ENCODE peak calls at places on chromosomes 3 and 15, in ten cellular contexts. G is heart right ventricle, O is GM13976, R is cardiac muscle cell, V is prostate gland, M is endodermal cell, E is D721Med, I is GM06990, Q is glutamatergic neuron, S is transverse colon. A is an unnamed sample.

GRCh38 chr15:98876461-98877369 is 130.9 kb downstream of the PGPEP1L start:
- DNase-seq in G (no peak), O (no peak), R (no peak), V (no peak), M (no peak), E (no peak), I (no peak), Q (no peak), S (no peak), A (no peak)

GRCh38 chr3:44442591-44443309 is 34.7 kb downstream of the ZNF445 start:
- DNase-seq in G (no peak), O (no peak), R (no peak), V (no peak), M (peak), E (no peak), I (no peak), Q (no peak), S (no peak), A (no peak)

GRCh38 chr15:70358871-70359647 is 261.3 kb upstream of the TLE3 start:
- DNase-seq in G (no peak), O (no peak), R (no peak), V (no peak), M (peak), E (no peak), I (no peak), Q (no peak), S (no peak), A (peak)

GRCh38 chr15:89587955-89588354 is 12.7 kb downstream of the TICRR start:
- DNase-seq in G (no peak), O (no peak), R (peak), V (no peak), M (no peak), E (no peak), I (no peak), Q (no peak), S (no peak), A (no peak)

GRCh38 chr3:122415104-122415744 is 638 bp downstream of the WDR5B start:
- DNase-seq in G (no peak), O (peak), R (peak), V (peak), M (peak), E (no peak), I (no peak), Q (no peak), S (peak), A (no peak)

GRCh38 chr3:71693641-71694040 is 31.6 kb downstream of the EIF4E3 start:
- DNase-seq in G (no peak), O (no peak), R (no peak), V (peak), M (no peak), E (no peak), I (no peak), Q (no peak), S (no peak), A (no peak)

GRCh38 chr3:152961323-152961722 is 126.4 kb downstream of the P2RY1 start:
- DNase-seq in G (no peak), O (peak), R (peak), V (peak), M (no peak), E (no peak), I (no peak), Q (no peak), S (no peak), A (no peak)

GRCh38 chr15:33330931-33331330 is 20.2 kb downstream of the RYR3 start:
- DNase-seq in G (no peak), O (no peak), R (no peak), V (no peak), M (no peak), E (no peak), I (no peak), Q (no peak), S (no peak), A (no peak)

GRCh38 chr3:132787616-132788015 is 65.4 kb upstream of the NPHP3 start:
- DNase-seq in G (no peak), O (no peak), R (peak), V (no peak), M (no peak), E (no peak), I (no peak), Q (no peak), S (no peak), A (no peak)

GRCh38 chr15:43370310-43370974 is 401 bp downstream of the ZSCAN29 start:
- DNase-seq in G (peak), O (no peak), R (peak), V (no peak), M (peak), E (peak), I (no peak), Q (peak), S (peak), A (no peak)

GRCh38 chr3:190811775-190812480 is 50.6 kb downstream of the GMNC start:
- DNase-seq in G (no peak), O (peak), R (peak), V (no peak), M (peak), E (peak), I (peak), Q (peak), S (no peak), A (no peak)

GRCh38 chr3:18720543-18720942 is 295.4 kb upstream of the SATB1 start:
- DNase-seq in G (no peak), O (no peak), R (no peak), V (no peak), M (no peak), E (no peak), I (no peak), Q (no peak), S (no peak), A (no peak)

GRCh38 chr15:32683906-32684584 is 33.8 kb upstream of the GREM1 start:
- DNase-seq in G (no peak), O (no peak), R (peak), V (no peak), M (no peak), E (no peak), I (no peak), Q (no peak), S (no peak), A (no peak)

GRCh38 chr3:127525373-127525772 is 65.2 kb downstream of the TPRA1 start:
- DNase-seq in G (no peak), O (no peak), R (peak), V (no peak), M (peak), E (no peak), I (no peak), Q (no peak), S (no peak), A (no peak)

GRCh38 chr15:77974098-77974414 is 103.5 kb downstream of the TBC1D2B start:
- DNase-seq in G (peak), O (peak), R (peak), V (no peak), M (no peak), E (no peak), I (no peak), Q (no peak), S (peak), A (no peak)

GRCh38 chr15:55587321-55588069 is 650 bp downstream of the PYGO1 start:
- DNase-seq in G (no peak), O (peak), R (peak), V (no peak), M (peak), E (peak), I (peak), Q (peak), S (peak), A (no peak)

GRCh38 chr3:186239321-186239720 is 122.7 kb downstream of the DGKG start:
- DNase-seq in G (no peak), O (no peak), R (no peak), V (no peak), M (peak), E (no peak), I (no peak), Q (no peak), S (no peak), A (no peak)

GRCh38 chr3:174862101-174862500 is 3.0 kb downstream of the NAALADL2 start:
- DNase-seq in G (no peak), O (no peak), R (no peak), V (peak), M (peak), E (no peak), I (no peak), Q (peak), S (peak), A (no peak)

GRCh38 chr15:25688166-25688565 is 175.0 kb downstream of the ATP10A start:
- DNase-seq in G (no peak), O (no peak), R (no peak), V (no peak), M (no peak), E (no peak), I (no peak), Q (no peak), S (no peak), A (no peak)

GRCh38 chr3:154778057-154778456 is 302.1 kb upstream of the MME start:
- DNase-seq in G (no peak), O (no peak), R (peak), V (no peak), M (no peak), E (no peak), I (no peak), Q (no peak), S (no peak), A (no peak)

GRCh38 chr15:48798319-48798718 is 12.6 kb downstream of the CEP152 start:
- DNase-seq in G (no peak), O (no peak), R (no peak), V (no peak), M (peak), E (no peak), I (no peak), Q (peak), S (no peak), A (no peak)

GRCh38 chr3:152051501-152052404 is 178.3 kb downstream of the SUCNR1 start:
- DNase-seq in G (no peak), O (no peak), R (peak), V (no peak), M (no peak), E (no peak), I (peak), Q (no peak), S (no peak), A (no peak)

GRCh38 chr3:113183748-113184661 is 27.4 kb upstream of the BOC start:
- DNase-seq in G (no peak), O (no peak), R (peak), V (no peak), M (no peak), E (no peak), I (no peak), Q (no peak), S (no peak), A (no peak)

GRCh38 chr3:178684881-178685590 is 148.8 kb downstream of the KCNMB2 start:
- DNase-seq in G (no peak), O (no peak), R (no peak), V (no peak), M (peak), E (no peak), I (no peak), Q (no peak), S (no peak), A (no peak)

GRCh38 chr15:39942101-39942752 is 8.3 kb downstream of the EIF2AK4 start:
- DNase-seq in G (no peak), O (no peak), R (peak), V (no peak), M (no peak), E (no peak), I (no peak), Q (no peak), S (no peak), A (no peak)

GRCh38 chr3:54830658-54831057 is 97.2 kb downstream of the LRTM1 start:
- DNase-seq in G (no peak), O (peak), R (peak), V (no peak), M (peak), E (no peak), I (peak), Q (peak), S (no peak), A (peak)

GRCh38 chr3:38039899-38040261 is 872 bp downstream of the DLEC1 start:
- DNase-seq in G (peak), O (peak), R (peak), V (peak), M (peak), E (no peak), I (no peak), Q (no peak), S (peak), A (no peak)

GRCh38 chr3:69197922-69198540 is 75.6 kb upstream of the LMOD3 start:
- DNase-seq in G (no peak), O (no peak), R (no peak), V (no peak), M (no peak), E (no peak), I (no peak), Q (no peak), S (peak), A (no peak)

GRCh38 chr3:127015282-127016042 is 32.5 kb downstream of the PLXNA1 start:
- DNase-seq in G (no peak), O (peak), R (no peak), V (no peak), M (no peak), E (no peak), I (peak), Q (no peak), S (no peak), A (no peak)

GRCh38 chr15:40952901-40953712 is at the start of gene CHAC1:
- DNase-seq in G (peak), O (peak), R (peak), V (peak), M (peak), E (peak), I (peak), Q (peak), S (peak), A (peak)
- TF ChIP-seq CTCF in G (no peak), O (no peak), R (no peak), V (peak), M (peak), E (no peak), I (no peak), Q (no peak), S (no peak), A (no peak)

DNA sequence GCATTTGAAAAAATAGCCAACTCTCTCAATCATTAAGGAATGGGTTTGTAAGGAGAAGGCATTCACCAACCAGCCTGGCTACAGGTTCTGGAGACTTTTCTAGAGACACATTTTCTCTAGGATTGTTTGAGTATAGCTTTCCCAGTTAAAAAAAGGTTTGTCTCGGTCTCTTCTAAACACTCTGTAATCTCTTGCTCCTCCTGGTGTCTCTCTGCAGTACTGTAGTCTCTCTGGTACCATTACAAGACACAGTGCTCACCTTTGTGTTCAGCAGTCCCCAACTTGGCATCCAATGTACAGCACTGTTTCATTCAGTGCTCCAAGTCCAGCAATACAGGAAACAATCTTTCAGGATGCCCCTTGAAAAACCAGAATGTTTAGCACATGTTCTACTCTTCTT is 534.4 kb downstream of the ZNF385D start:
- DNase-seq in G (no peak), O (no peak), R (peak), V (no peak), M (peak), E (no peak), I (no peak), Q (no peak), S (no peak), A (no peak)
- TF ChIP-seq CTCF in G (no peak), O (no peak), R (peak), V (no peak), M (peak), E (peak), I (peak), Q (peak), S (no peak), A (peak)

DNA sequence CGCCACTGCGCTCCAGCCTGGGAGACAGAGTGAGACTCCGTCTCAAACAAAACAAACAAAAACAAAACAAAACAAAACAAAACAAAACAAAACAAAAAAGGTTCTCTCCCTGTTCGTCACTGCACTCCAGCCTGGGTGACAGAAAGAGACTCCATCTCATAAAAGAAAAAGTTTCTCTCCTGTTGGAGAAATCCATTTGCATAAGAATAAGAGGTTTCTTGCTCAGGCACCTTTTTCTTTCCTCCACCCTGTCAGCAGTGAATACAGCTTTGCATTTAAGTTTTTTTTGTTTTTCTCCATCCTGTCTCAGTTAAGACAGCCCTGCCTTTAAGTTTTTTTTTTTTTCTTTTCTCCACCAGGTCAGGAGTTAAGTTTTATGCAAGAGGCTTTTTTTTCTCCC is 109.5 kb downstream of the DPH6 start:
- DNase-seq in G (no peak), O (no peak), R (no peak), V (no peak), M (no peak), E (no peak), I (no peak), Q (no peak), S (no peak), A (no peak)
- TF ChIP-seq CTCF in G (no peak), O (no peak), R (no peak), V (no peak), M (no peak), E (no peak), I (no peak), Q (no peak), S (no peak), A (no peak)

DNA sequence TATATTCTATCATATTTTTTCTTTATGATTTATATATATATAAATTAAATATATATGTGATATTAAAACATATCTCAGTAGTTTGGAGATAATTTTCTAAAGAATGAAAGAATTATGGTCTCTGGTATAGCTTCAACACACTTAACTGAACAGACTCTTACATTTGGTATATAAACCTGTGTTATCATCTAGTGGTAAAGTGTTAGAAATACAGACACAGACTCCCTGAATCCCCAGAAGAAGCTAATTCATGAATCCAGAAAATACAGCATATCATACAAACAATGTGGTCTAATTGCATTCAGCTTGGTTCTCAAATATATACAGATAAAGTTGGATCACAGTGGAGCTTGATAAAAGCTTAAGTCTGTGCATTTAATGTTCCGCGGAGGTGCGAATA is 1100.4 kb downstream of the ROBO2 start:
- DNase-seq in G (no peak), O (no peak), R (no peak), V (no peak), M (no peak), E (no peak), I (no peak), Q (no peak), S (no peak), A (no peak)
- TF ChIP-seq CTCF in G (no peak), O (no peak), R (no peak), V (no peak), M (no peak), E (no peak), I (no peak), Q (no peak), S (no peak), A (peak)

GRCh38 chr3:16143870-16144568 is 30.5 kb upstream of the GALNT15 start:
- DNase-seq in G (no peak), O (no peak), R (no peak), V (no peak), M (no peak), E (no peak), I (no peak), Q (no peak), S (no peak), A (no peak)

GRCh38 chr3:16140116-16140893 is 34.2 kb upstream of the GALNT15 start:
- DNase-seq in G (no peak), O (no peak), R (peak), V (peak), M (no peak), E (no peak), I (no peak), Q (no peak), S (peak), A (no peak)

GRCh38 chr3:16137977-16138376 is 36.5 kb upstream of the GALNT15 start:
- DNase-seq in G (no peak), O (no peak), R (no peak), V (no peak), M (no peak), E (no peak), I (no peak), Q (no peak), S (no peak), A (no peak)

GRCh38 chr3:16142350-16143050 is 32.0 kb upstream of the GALNT15 start:
- DNase-seq in G (no peak), O (no peak), R (no peak), V (no peak), M (no peak), E (no peak), I (no peak), Q (no peak), S (no peak), A (no peak)

DNA sequence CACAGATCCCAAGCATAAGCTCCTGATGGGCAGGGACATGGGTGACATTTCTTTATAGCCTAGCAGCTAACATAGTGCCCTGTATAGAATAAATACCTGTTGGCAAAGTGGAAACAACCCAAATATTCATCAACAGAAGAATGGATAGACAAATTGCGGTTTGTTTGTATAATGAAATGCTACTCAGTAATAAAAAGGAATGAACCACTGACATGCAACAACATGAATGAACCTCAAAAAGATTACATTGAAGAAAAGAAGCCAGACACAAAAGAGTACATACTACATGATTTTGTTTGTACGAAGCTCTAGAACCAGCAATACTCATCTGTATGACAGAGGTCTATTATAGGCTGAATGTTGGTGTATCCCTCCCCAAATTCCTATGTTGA is 33.6 kb upstream of the GALNT15 start:
- DNase-seq in G (no peak), O (no peak), R (no peak), V (no peak), M (no peak), E (no peak), I (no peak), Q (no peak), S (no peak), A (no peak)
- TF ChIP-seq CTCF in G (no peak), O (no peak), R (no peak), V (no peak), M (no peak), E (no peak), I (no peak), Q (no peak), S (no peak), A (no peak)

DNA sequence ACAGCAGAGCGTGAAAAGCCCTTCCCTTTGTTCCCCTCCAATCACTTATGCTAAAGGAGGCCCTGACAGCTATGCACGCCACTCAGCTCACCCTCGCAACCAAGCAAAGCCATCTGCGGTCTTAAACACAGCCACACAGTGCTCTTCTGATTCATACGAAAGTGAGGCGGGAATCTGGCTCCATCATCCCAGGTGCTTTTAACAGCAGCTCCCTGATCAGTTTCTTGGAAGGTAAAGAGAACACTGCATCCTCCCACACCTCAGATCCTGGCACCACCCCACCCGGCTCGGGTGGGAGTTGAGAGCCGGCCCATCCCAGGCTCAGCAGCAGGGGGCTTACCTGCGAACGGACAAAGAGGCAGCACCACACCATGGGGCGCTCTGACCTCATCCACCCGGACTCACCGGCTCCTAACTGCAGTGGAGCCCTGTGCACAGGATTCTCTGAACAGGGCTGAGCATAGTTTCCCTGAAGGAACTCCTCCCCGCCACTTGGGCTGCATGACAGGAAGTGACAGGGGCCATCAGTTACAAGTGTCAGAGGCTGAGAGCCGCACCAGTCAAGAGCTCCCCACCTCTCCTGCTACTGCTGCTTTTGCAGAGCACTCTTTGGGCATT is 114.3 kb upstream of the ARHGEF3 start:
- DNase-seq in G (peak), O (peak), R (no peak), V (no peak), M (peak), E (no peak), I (peak), Q (no peak), S (peak), A (no peak)
- TF ChIP-seq CTCF in G (no peak), O (no peak), R (no peak), V (no peak), M (peak), E (no peak), I (no peak), Q (no peak), S (no peak), A (no peak)

DNA sequence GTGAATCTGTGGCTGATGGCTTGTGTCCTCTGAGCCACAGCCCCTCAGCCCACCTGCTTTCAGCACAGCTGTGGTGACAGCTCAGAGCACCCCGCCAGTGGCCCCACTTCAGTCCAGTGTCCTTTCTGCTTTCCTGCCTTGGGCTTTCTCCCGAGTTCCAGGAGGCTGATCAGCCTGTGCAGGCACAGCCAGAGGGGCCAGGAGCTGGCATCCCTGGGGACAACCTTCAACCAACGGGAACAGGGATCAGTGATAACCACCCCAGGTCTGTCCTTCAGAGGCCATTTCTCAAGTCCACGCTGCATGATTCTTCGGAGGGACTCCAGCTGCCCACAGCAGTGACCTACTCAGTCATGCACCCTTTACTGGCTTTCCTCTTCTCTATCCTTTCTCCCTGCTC is 166.6 kb downstream of the RAB11A start:
- DNase-seq in G (no peak), O (no peak), R (no peak), V (no peak), M (no peak), E (no peak), I (no peak), Q (no peak), S (no peak), A (no peak)
- TF ChIP-seq CTCF in G (no peak), O (no peak), R (no peak), V (no peak), M (no peak), E (no peak), I (no peak), Q (no peak), S (no peak), A (no peak)